ENCODE peak calls at places on chromosomes 3 and 15, in eight cellular contexts. One of them, this sample, is unnamed.

GRCh38 chr3:21326704-21327103 is 424.3 kb downstream of the ZNF385D start:
- DNase-seq in tibial nerve: no peak
- DNase-seq in choroid plexus epithelial cell: peak; percentile 26
- DNase-seq in ovary: no peak
- DNase-seq in thoracic aorta: no peak
- DNase-seq in AG04450: no peak
- DNase-seq in dorsolateral prefrontal cortex: no peak
- DNase-seq in RWPE1: no peak
- DNase-seq in this sample: no peak

GRCh38 chr3:50353231-50354004 is 2.8 kb downstream of the CYB561D2 start:
- DNase-seq in dorsolateral prefrontal cortex: no peak
- DNase-seq in AG04450: no peak
- DNase-seq in RWPE1: no peak
- DNase-seq in choroid plexus epithelial cell: no peak
- DNase-seq in thoracic aorta: no peak
- DNase-seq in ovary: no peak
- DNase-seq in tibial nerve: no peak
- DNase-seq in this sample: no peak

GRCh38 chr3:117252208-117252607 is 542.6 kb downstream of the TUSC7 start:
- DNase-seq in tibial nerve: no peak
- DNase-seq in dorsolateral prefrontal cortex: no peak
- DNase-seq in ovary: no peak
- DNase-seq in thoracic aorta: no peak
- DNase-seq in AG04450: no peak
- DNase-seq in choroid plexus epithelial cell: no peak
- DNase-seq in RWPE1: peak; percentile 23
- DNase-seq in this sample: no peak

GRCh38 chr15:37891754-37892368 is 42.6 kb upstream of the TMCO5A start:
- DNase-seq in choroid plexus epithelial cell: peak; percentile 75
- DNase-seq in ovary: no peak
- DNase-seq in tibial nerve: no peak
- DNase-seq in RWPE1: peak; percentile 59
- DNase-seq in AG04450: peak; percentile 37
- DNase-seq in dorsolateral prefrontal cortex: no peak
- DNase-seq in thoracic aorta: no peak
- DNase-seq in this sample: no peak

GRCh38 chr3:150454085-150454484 is 46.0 kb downstream of the TSC22D2 start:
- DNase-seq in thoracic aorta: no peak
- DNase-seq in choroid plexus epithelial cell: no peak
- DNase-seq in RWPE1: no peak
- DNase-seq in dorsolateral prefrontal cortex: no peak
- DNase-seq in AG04450: no peak
- DNase-seq in tibial nerve: no peak
- DNase-seq in ovary: no peak
- DNase-seq in this sample: no peak

GRCh38 chr15:71651750-71652186 is 158.6 kb upstream of the NR2E3 start:
- DNase-seq in ovary: no peak
- DNase-seq in thoracic aorta: peak; percentile 7
- DNase-seq in AG04450: peak; percentile 66
- DNase-seq in RWPE1: peak; percentile 62
- DNase-seq in tibial nerve: no peak
- DNase-seq in dorsolateral prefrontal cortex: no peak
- DNase-seq in choroid plexus epithelial cell: peak; percentile 89
- DNase-seq in this sample: no peak

GRCh38 chr3:171021377-171021776 is 5.1 kb downstream of the SLC2A2 start:
- DNase-seq in ovary: no peak
- DNase-seq in RWPE1: no peak
- DNase-seq in AG04450: no peak
- DNase-seq in tibial nerve: no peak
- DNase-seq in choroid plexus epithelial cell: no peak
- DNase-seq in thoracic aorta: no peak
- DNase-seq in dorsolateral prefrontal cortex: no peak
- DNase-seq in this sample: no peak

GRCh38 chr3:115623414-115623868 is at the start of gene GAP43:
- DNase-seq in dorsolateral prefrontal cortex: peak; percentile 22
- DNase-seq in tibial nerve: no peak
- DNase-seq in choroid plexus epithelial cell: peak; percentile 91
- DNase-seq in RWPE1: peak; percentile 11
- DNase-seq in ovary: peak; percentile 33
- DNase-seq in thoracic aorta: no peak
- DNase-seq in AG04450: peak; percentile 57
- DNase-seq in this sample: no peak

GRCh38 chr3:18745472-18745871 is 320.3 kb upstream of the SATB1 start:
- DNase-seq in ovary: no peak
- DNase-seq in tibial nerve: no peak
- DNase-seq in choroid plexus epithelial cell: no peak
- DNase-seq in AG04450: no peak
- DNase-seq in thoracic aorta: no peak
- DNase-seq in dorsolateral prefrontal cortex: no peak
- DNase-seq in RWPE1: no peak
- DNase-seq in this sample: no peak

GRCh38 chr3:139111392-139112229 is 66.9 kb upstream of the PRR23C start:
- DNase-seq in choroid plexus epithelial cell: peak; percentile 80
- DNase-seq in thoracic aorta: no peak
- DNase-seq in RWPE1: peak; percentile 65
- DNase-seq in ovary: peak; percentile 87
- DNase-seq in tibial nerve: peak; percentile 22
- DNase-seq in AG04450: peak; percentile 41
- DNase-seq in dorsolateral prefrontal cortex: peak; percentile 63
- DNase-seq in this sample: no peak

GRCh38 chr3:86410587-86410986 is 580.4 kb downstream of the VGLL3 start:
- DNase-seq in tibial nerve: no peak
- DNase-seq in RWPE1: no peak
- DNase-seq in thoracic aorta: no peak
- DNase-seq in choroid plexus epithelial cell: no peak
- DNase-seq in dorsolateral prefrontal cortex: no peak
- DNase-seq in ovary: no peak
- DNase-seq in AG04450: no peak
- DNase-seq in this sample: no peak

GRCh38 chr15:39918688-39919385 is 1.2 kb downstream of the GPR176 start:
- DNase-seq in choroid plexus epithelial cell: peak; percentile 87
- DNase-seq in ovary: no peak
- DNase-seq in RWPE1: peak; percentile 54
- DNase-seq in AG04450: no peak
- DNase-seq in thoracic aorta: no peak
- DNase-seq in dorsolateral prefrontal cortex: no peak
- DNase-seq in tibial nerve: no peak
- DNase-seq in this sample: no peak

GRCh38 chr15:53716909-53717878 is 42.3 kb downstream of the WDR72 start:
- DNase-seq in ovary: no peak
- DNase-seq in choroid plexus epithelial cell: peak; percentile 7
- DNase-seq in tibial nerve: no peak
- DNase-seq in AG04450: no peak
- DNase-seq in dorsolateral prefrontal cortex: no peak
- DNase-seq in RWPE1: peak; percentile 11
- DNase-seq in thoracic aorta: no peak
- DNase-seq in this sample: no peak
- TF ChIP-seq CTCF in ovary: no peak
- TF ChIP-seq CTCF in choroid plexus epithelial cell: peak; percentile 21
- TF ChIP-seq CTCF in tibial nerve: no peak
- TF ChIP-seq CTCF in AG04450: peak; percentile 10
- TF ChIP-seq CTCF in dorsolateral prefrontal cortex: peak; percentile 38
- TF ChIP-seq CTCF in RWPE1: peak; percentile 40
- TF ChIP-seq CTCF in thoracic aorta: no peak
- TF ChIP-seq CTCF in this sample: no peak

DNA sequence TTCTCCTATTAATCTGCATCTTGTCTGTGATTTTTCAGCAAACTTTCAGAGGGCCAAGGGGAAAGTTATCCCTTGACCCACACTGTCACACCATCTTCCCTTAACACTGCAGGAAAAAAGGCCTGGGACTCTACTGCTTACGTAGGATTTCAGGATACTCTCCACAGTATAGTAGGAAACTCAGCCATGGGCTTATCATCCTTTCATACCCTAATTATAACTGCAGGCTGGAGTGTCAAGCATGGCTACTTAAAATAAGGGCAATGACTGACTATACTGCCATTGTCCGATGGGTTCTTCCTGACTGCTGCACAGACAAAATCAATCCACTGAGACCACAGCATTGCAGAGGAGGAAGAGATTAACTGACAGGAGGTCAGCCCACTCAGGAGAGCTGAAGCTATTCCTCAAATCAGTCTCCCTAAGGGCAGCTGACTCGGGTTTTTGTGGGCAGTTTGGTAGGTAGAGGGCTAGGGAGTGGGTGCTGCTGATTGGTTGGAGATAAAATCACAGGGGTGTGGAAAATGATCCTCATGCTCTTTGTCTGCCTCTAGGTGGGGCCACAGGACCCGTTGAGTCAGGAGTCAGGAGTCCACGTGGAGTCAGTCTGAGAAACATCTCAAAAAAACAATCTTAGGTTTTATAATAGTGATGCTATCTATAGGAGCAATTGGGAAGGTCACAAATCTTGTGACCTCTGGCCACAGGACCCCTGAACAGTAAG is 118.2 kb upstream of the STRIT1 start:
- DNase-seq in thoracic aorta: no peak
- DNase-seq in RWPE1: no peak
- DNase-seq in choroid plexus epithelial cell: no peak
- DNase-seq in ovary: no peak
- DNase-seq in AG04450: no peak
- DNase-seq in dorsolateral prefrontal cortex: no peak
- DNase-seq in tibial nerve: no peak
- DNase-seq in this sample: no peak
- TF ChIP-seq CTCF in thoracic aorta: no peak
- TF ChIP-seq CTCF in RWPE1: no peak
- TF ChIP-seq CTCF in choroid plexus epithelial cell: no peak
- TF ChIP-seq CTCF in ovary: no peak
- TF ChIP-seq CTCF in AG04450: no peak
- TF ChIP-seq CTCF in dorsolateral prefrontal cortex: no peak
- TF ChIP-seq CTCF in tibial nerve: no peak
- TF ChIP-seq CTCF in this sample: no peak

GRCh38 chr15:45136378-45136764 is 6.6 kb downstream of the DUOX1 start:
- DNase-seq in RWPE1: no peak
- DNase-seq in thoracic aorta: no peak
- DNase-seq in ovary: no peak
- DNase-seq in choroid plexus epithelial cell: no peak
- DNase-seq in tibial nerve: no peak
- DNase-seq in dorsolateral prefrontal cortex: no peak
- DNase-seq in AG04450: no peak
- DNase-seq in this sample: no peak
- TF ChIP-seq CTCF in RWPE1: no peak
- TF ChIP-seq CTCF in thoracic aorta: no peak
- TF ChIP-seq CTCF in ovary: no peak
- TF ChIP-seq CTCF in choroid plexus epithelial cell: peak; percentile 41
- TF ChIP-seq CTCF in tibial nerve: no peak
- TF ChIP-seq CTCF in dorsolateral prefrontal cortex: no peak
- TF ChIP-seq CTCF in AG04450: peak; percentile 34
- TF ChIP-seq CTCF in this sample: no peak

GRCh38 chr3:148975277-148975676 is 16.1 kb upstream of the GYG1 start:
- DNase-seq in choroid plexus epithelial cell: no peak
- DNase-seq in thoracic aorta: peak; percentile 6
- DNase-seq in ovary: no peak
- DNase-seq in RWPE1: no peak
- DNase-seq in tibial nerve: no peak
- DNase-seq in AG04450: no peak
- DNase-seq in dorsolateral prefrontal cortex: no peak
- DNase-seq in this sample: no peak
- TF ChIP-seq CTCF in choroid plexus epithelial cell: no peak
- TF ChIP-seq CTCF in thoracic aorta: no peak
- TF ChIP-seq CTCF in ovary: no peak
- TF ChIP-seq CTCF in RWPE1: no peak
- TF ChIP-seq CTCF in tibial nerve: no peak
- TF ChIP-seq CTCF in AG04450: peak; percentile 31
- TF ChIP-seq CTCF in dorsolateral prefrontal cortex: no peak
- TF ChIP-seq CTCF in this sample: no peak

GRCh38 chr3:135762188-135762853 is 203.2 kb upstream of the PPP2R3A start:
- DNase-seq in tibial nerve: no peak
- DNase-seq in RWPE1: no peak
- DNase-seq in dorsolateral prefrontal cortex: no peak
- DNase-seq in choroid plexus epithelial cell: no peak
- DNase-seq in thoracic aorta: no peak
- DNase-seq in ovary: no peak
- DNase-seq in AG04450: no peak
- DNase-seq in this sample: no peak
- TF ChIP-seq CTCF in tibial nerve: no peak
- TF ChIP-seq CTCF in RWPE1: no peak
- TF ChIP-seq CTCF in dorsolateral prefrontal cortex: no peak
- TF ChIP-seq CTCF in choroid plexus epithelial cell: no peak
- TF ChIP-seq CTCF in thoracic aorta: no peak
- TF ChIP-seq CTCF in ovary: no peak
- TF ChIP-seq CTCF in AG04450: no peak
- TF ChIP-seq CTCF in this sample: no peak

DNA sequence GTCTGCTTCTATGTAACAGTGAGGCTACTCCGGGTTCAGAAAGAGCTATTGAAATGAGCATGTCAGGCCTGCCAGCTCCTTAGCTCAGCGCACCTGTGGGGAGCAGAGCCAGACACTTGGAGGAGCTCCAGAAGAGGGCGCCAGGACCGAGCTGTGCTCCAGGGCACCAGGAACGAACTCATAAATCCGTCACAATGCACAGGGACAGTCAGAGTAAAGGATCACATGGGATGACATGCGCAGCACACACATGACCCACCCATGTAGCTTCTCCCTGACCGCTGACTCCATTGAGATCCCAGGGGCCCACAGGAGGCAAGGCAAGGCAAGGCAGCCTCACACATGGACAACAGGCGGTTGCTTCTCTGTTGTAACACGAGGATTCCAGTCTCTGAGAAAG is 26.0 kb upstream of the GNB5 start:
- DNase-seq in thoracic aorta: no peak
- DNase-seq in ovary: no peak
- DNase-seq in dorsolateral prefrontal cortex: no peak
- DNase-seq in choroid plexus epithelial cell: no peak
- DNase-seq in tibial nerve: no peak
- DNase-seq in AG04450: no peak
- DNase-seq in RWPE1: peak; percentile 14
- DNase-seq in this sample: no peak
- TF ChIP-seq CTCF in thoracic aorta: no peak
- TF ChIP-seq CTCF in ovary: no peak
- TF ChIP-seq CTCF in dorsolateral prefrontal cortex: no peak
- TF ChIP-seq CTCF in choroid plexus epithelial cell: no peak
- TF ChIP-seq CTCF in tibial nerve: no peak
- TF ChIP-seq CTCF in AG04450: no peak
- TF ChIP-seq CTCF in RWPE1: no peak
- TF ChIP-seq CTCF in this sample: no peak